ENCODE peak calls at places on chromosomes 2 and 18, in nine cellular contexts. L is heart left ventricle, A is IMR-90, Z is kidney epithelial cell, G is fibroblast of lung, K is fibroblast of the aortic adventitia, F is HFF-Myc, X is hepatocyte, W is fibroblast of mammary gland. D is an unnamed sample.

GRCh38 chr2:191748050-191748449 is 70.1 kb downstream of the NABP1 start:
- DNase-seq in L (no peak), A (peak), Z (no peak), G (peak), K (peak), F (no peak), X (no peak), W (peak), D (peak)

GRCh38 chr2:150681120-150681796 is 193.8 kb upstream of the RND3 start:
- DNase-seq in L (no peak), A (peak), Z (peak), G (peak), K (peak), F (peak), X (peak), W (peak), D (peak)

GRCh38 chr2:157747695-157748370 is 119.2 kb upstream of the ACVR1C start:
- DNase-seq in L (no peak), A (peak), Z (peak), G (peak), K (peak), F (no peak), X (no peak), W (peak), D (peak)

GRCh38 chr2:130873700-130874346 is 37.1 kb downstream of the ARHGEF4 start:
- DNase-seq in L (peak), A (peak), Z (peak), G (peak), K (peak), F (peak), X (peak), W (peak), D (peak)

GRCh38 chr2:28955492-28955891 is 25.6 kb upstream of the TOGARAM2 start:
- DNase-seq in L (no peak), A (no peak), Z (no peak), G (no peak), K (no peak), F (no peak), X (no peak), W (no peak), D (no peak)

GRCh38 chr18:43875496-43875895 is 598.2 kb upstream of the SYT4 start:
- DNase-seq in L (no peak), A (no peak), Z (no peak), G (no peak), K (peak), F (no peak), X (peak), W (peak), D (peak)

GRCh38 chr2:205646680-205647079 is 35.6 kb upstream of the NRP2 start:
- DNase-seq in L (no peak), A (no peak), Z (no peak), G (no peak), K (no peak), F (no peak), X (no peak), W (no peak), D (no peak)

GRCh38 chr18:23668731-23669130 is 6.0 kb upstream of the ANKRD29 start:
- DNase-seq in L (no peak), A (no peak), Z (no peak), G (no peak), K (no peak), F (no peak), X (no peak), W (no peak), D (no peak)

GRCh38 chr2:161019311-161019710 is 140.9 kb upstream of the TANK start:
- DNase-seq in L (no peak), A (no peak), Z (no peak), G (no peak), K (no peak), F (no peak), X (no peak), W (peak), D (no peak)

GRCh38 chr18:50879302-50880107 is 587 bp downstream of the ME2 start:
- DNase-seq in L (peak), A (peak), Z (no peak), G (peak), K (peak), F (no peak), X (no peak), W (peak), D (peak)

GRCh38 chr2:88521445-88522070 is 69.1 kb upstream of the FOXI3 start:
- DNase-seq in L (no peak), A (no peak), Z (no peak), G (no peak), K (peak), F (no peak), X (no peak), W (peak), D (peak)

GRCh38 chr2:109562421-109562820 is 51.3 kb downstream of the SEPTIN10 start:
- DNase-seq in L (no peak), A (peak), Z (no peak), G (peak), K (peak), F (no peak), X (no peak), W (peak), D (no peak)

GRCh38 chr2:53422979-53423378 is 344.6 kb upstream of the CHAC2 start:
- DNase-seq in L (no peak), A (peak), Z (peak), G (peak), K (peak), F (no peak), X (peak), W (peak), D (peak)

GRCh38 chr2:220701115-220701514 is 871.0 kb downstream of the EPHA4 start:
- DNase-seq in L (no peak), A (no peak), Z (no peak), G (peak), K (no peak), F (no peak), X (no peak), W (peak), D (no peak)

GRCh38 chr2:65282492-65283053 is 54.9 kb downstream of the ACTR2 start:
- DNase-seq in L (no peak), A (no peak), Z (no peak), G (no peak), K (no peak), F (no peak), X (no peak), W (no peak), D (no peak)

GRCh38 chr2:100721693-100722092 is 98.2 kb upstream of the NPAS2 start:
- DNase-seq in L (no peak), A (no peak), Z (no peak), G (no peak), K (no peak), F (no peak), X (no peak), W (no peak), D (no peak)

GRCh38 chr2:131092409-131093065 is 723 bp downstream of the FAM168B start:
- DNase-seq in L (no peak), A (no peak), Z (no peak), G (no peak), K (no peak), F (no peak), X (peak), W (no peak), D (no peak)

GRCh38 chr2:197904446-197904845 is 100.1 kb downstream of the PLCL1 start:
- DNase-seq in L (no peak), A (no peak), Z (no peak), G (no peak), K (no peak), F (no peak), X (no peak), W (no peak), D (no peak)

GRCh38 chr18:58051765-58052460 is 7.9 kb downstream of the NEDD4L start:
- DNase-seq in L (no peak), A (peak), Z (no peak), G (peak), K (peak), F (no peak), X (no peak), W (peak), D (peak)

GRCh38 chr2:69741281-69742169 is at the start of gene ANXA4:
- DNase-seq in L (peak), A (peak), Z (no peak), G (peak), K (peak), F (peak), X (peak), W (peak), D (peak)

GRCh38 chr2:231185050-231185725 is 13.2 kb upstream of the ARMC9 start:
- DNase-seq in L (no peak), A (no peak), Z (no peak), G (no peak), K (no peak), F (no peak), X (no peak), W (no peak), D (peak)

GRCh38 chr2:193966590-193966989 is 1690.4 kb upstream of the SLC39A10 start:
- DNase-seq in L (no peak), A (peak), Z (peak), G (peak), K (peak), F (no peak), X (peak), W (peak), D (peak)

GRCh38 chr2:221836091-221836490 is 264.0 kb upstream of the EPHA4 start:
- DNase-seq in L (no peak), A (no peak), Z (no peak), G (peak), K (peak), F (no peak), X (no peak), W (no peak), D (no peak)

GRCh38 chr2:217004636-217005035 is 144.8 kb upstream of the TNP1 start:
- DNase-seq in L (no peak), A (no peak), Z (no peak), G (no peak), K (no peak), F (no peak), X (no peak), W (no peak), D (no peak)

GRCh38 chr18:11872479-11873136 is 21.4 kb downstream of the CHMP1B start:
- DNase-seq in L (peak), A (no peak), Z (no peak), G (no peak), K (peak), F (no peak), X (peak), W (no peak), D (peak)

GRCh38 chr2:237674731-237675276 is 47.4 kb downstream of the LRRFIP1 start:
- DNase-seq in L (peak), A (peak), Z (peak), G (peak), K (peak), F (peak), X (peak), W (peak), D (peak)
- TF ChIP-seq CTCF in L (no peak), A (no peak), Z (no peak), G (no peak), K (no peak), F (peak), X (no peak), W (no peak), D (no peak)

GRCh38 chr2:176744156-176744555 is 468.4 kb upstream of the HNRNPA3 start:
- DNase-seq in L (no peak), A (no peak), Z (no peak), G (no peak), K (no peak), F (no peak), X (no peak), W (no peak), D (no peak)

GRCh38 chr2:176751314-176751713 is 461.3 kb upstream of the HNRNPA3 start:
- DNase-seq in L (no peak), A (no peak), Z (no peak), G (no peak), K (no peak), F (no peak), X (no peak), W (no peak), D (no peak)

GRCh38 chr2:176742271-176742670 is 470.3 kb upstream of the HNRNPA3 start:
- DNase-seq in L (no peak), A (no peak), Z (no peak), G (no peak), K (no peak), F (no peak), X (no peak), W (no peak), D (no peak)

GRCh38 chr2:176745543-176746331 is 466.9 kb upstream of the HNRNPA3 start:
- DNase-seq in L (no peak), A (no peak), Z (no peak), G (no peak), K (no peak), F (no peak), X (no peak), W (no peak), D (no peak)
- H3K4me3 ChIP-seq in L (no peak), A (no peak), Z (no peak), G (no peak), K (no peak), F (no peak), X (no peak), W (no peak), D (no peak)

GRCh38 chr2:120772261-120772660 is 36.6 kb downstream of the GLI2 start:
- DNase-seq in L (no peak), A (no peak), Z (no peak), G (peak), K (no peak), F (no peak), X (no peak), W (peak), D (no peak)
- TF ChIP-seq CTCF in L (no peak), A (no peak), Z (no peak), G (no peak), K (no peak), F (no peak), X (no peak), W (no peak), D (no peak)

DNA sequence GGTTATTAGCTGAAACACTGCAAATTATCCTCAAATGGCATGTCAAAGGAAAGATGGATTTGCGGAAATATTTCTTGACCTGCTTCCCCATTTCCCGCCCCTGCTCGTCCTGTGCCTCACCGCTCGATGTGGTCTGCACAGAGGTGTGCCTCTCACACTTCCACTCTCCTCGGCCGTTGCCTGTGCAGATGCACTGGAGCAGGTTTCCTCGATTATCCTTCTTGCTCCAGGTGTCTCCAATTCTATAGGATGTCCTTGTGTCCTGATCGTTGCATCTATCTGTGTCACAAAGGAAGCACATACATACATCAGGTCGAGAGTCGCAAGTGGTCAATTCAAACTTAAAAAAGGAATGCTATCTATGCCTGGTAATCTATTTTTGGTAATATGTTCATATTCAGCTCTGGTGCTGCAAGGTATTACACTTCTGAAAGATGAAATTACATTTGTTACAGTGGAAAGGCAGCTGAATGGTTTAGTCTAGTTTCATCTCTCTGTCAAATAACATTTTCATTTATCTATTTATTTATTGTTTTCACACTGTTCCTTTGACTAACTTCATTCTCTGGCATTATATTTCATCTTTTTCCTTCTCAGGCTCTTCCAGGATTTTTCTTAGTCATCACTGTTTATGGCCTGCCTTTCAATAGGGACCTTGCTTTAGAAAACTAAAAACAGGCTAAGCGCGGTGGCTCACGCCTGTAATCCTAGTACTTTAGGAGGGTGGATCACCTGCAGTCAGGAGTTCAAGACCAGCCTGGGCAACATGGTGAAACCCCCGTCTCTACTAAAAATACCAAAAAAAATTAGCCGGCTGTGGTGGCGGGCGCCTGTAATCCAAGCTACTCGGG is 7.6 kb downstream of the FN1 start:
- DNase-seq in L (no peak), A (peak), Z (no peak), G (peak), K (peak), F (no peak), X (no peak), W (peak), D (peak)
- H3K4me3 ChIP-seq in L (no peak), A (no peak), Z (peak), G (no peak), K (peak), F (no peak), X (no peak), W (peak), D (peak)

GRCh38 chr2:9877726-9878125 is 34.5 kb downstream of the TAF1B start:
- DNase-seq in L (no peak), A (no peak), Z (no peak), G (no peak), K (no peak), F (no peak), X (no peak), W (no peak), D (no peak)
- TF ChIP-seq CTCF in L (no peak), A (no peak), Z (no peak), G (no peak), K (no peak), F (no peak), X (no peak), W (no peak), D (no peak)

D was measured in fibroblast of pulmonary artery.